ENCODE peak calls at places on chromosomes 4 and X, in six cellular contexts. U is glutamatergic neuron, O is nucleus accumbens, P is BJ, M is GM06990, R is GM03348. E is an unnamed sample.

GRCh38 chr4:118823471-118823870 is 12.5 kb downstream of the SEC24D start:
- DNase-seq in O (no peak), M (no peak), R (no peak), U (no peak), P (no peak), E (no peak)

GRCh38 chr4:121070696-121071639 is 1.4 kb downstream of the NDNF start:
- DNase-seq in M (peak), P (no peak), U (peak), O (peak), R (peak), E (peak)

GRCh38 chr4:1330761-1331590 is 16.0 kb upstream of the UVSSA start:
- DNase-seq in P (no peak), O (no peak), R (no peak), U (no peak), M (no peak), E (no peak)

GRCh38 chr4:113781439-113782040 is 20.0 kb upstream of the CAMK2D start:
- DNase-seq in P (no peak), O (no peak), U (no peak), R (peak), M (no peak), E (peak)

GRCh38 chr4:182189107-182189878 is 53.9 kb upstream of the TENM3 start:
- DNase-seq in M (no peak), P (peak), R (peak), U (no peak), O (no peak), E (no peak)

GRCh38 chr4:83708500-83709175 is 172.7 kb downstream of the GPAT3 start:
- DNase-seq in U (no peak), R (no peak), O (no peak), M (no peak), P (no peak), E (no peak)

GRCh38 chrX:23904096-23904495 is 3.6 kb downstream of the APOO start:
- DNase-seq in U (no peak), R (no peak), M (no peak), O (no peak), P (no peak), E (no peak)

GRCh38 chr4:145639281-145639680 is 20.1 kb downstream of the MMAA start:
- DNase-seq in U (no peak), P (no peak), O (no peak), M (no peak), R (no peak), E (no peak)

GRCh38 chr4:80071643-80072606 is 1.1 kb downstream of the ANTXR2 start:
- DNase-seq in R (peak), M (peak), O (peak), U (peak), P (no peak), E (peak)

GRCh38 chr4:141346144-141346543 is 125.4 kb downstream of the ZNF330 start:
- DNase-seq in R (peak), P (no peak), O (no peak), M (no peak), U (no peak), E (peak)

GRCh38 chr4:3371038-3371437 is 70.7 kb upstream of the HGFAC start:
- DNase-seq in U (no peak), M (no peak), O (no peak), R (no peak), P (no peak), E (peak)

GRCh38 chr4:53786632-53787031 is 195.3 kb upstream of the LNX1 start:
- DNase-seq in R (peak), O (no peak), M (no peak), P (peak), U (no peak), E (no peak)

GRCh38 chr4:8836664-8837171 is 34.9 kb downstream of the HMX1 start:
- DNase-seq in O (no peak), M (no peak), R (no peak), P (no peak), U (no peak), E (no peak)

GRCh38 chr4:7784131-7784870 is 155.4 kb downstream of the AFAP1 start:
- DNase-seq in U (no peak), R (no peak), O (no peak), P (no peak), M (no peak), E (no peak)

GRCh38 chrX:65528705-65529340 is 5.8 kb downstream of the LAS1L start:
- DNase-seq in O (peak), P (no peak), R (peak), M (no peak), U (peak), E (peak)

GRCh38 chr4:105951198-105951597 is 55.9 kb downstream of the NPNT start:
- DNase-seq in P (peak), R (peak), M (no peak), U (no peak), O (no peak), E (no peak)

GRCh38 chrX:63657821-63658220 is 127.2 kb downstream of the ARHGEF9 start:
- DNase-seq in U (no peak), R (peak), M (no peak), O (peak), P (peak), E (no peak)

GRCh38 chr4:1537410-1538095 is 131.3 kb upstream of the NKX1-1 start:
- DNase-seq in O (no peak), P (no peak), M (no peak), R (no peak), U (peak), E (no peak)

GRCh38 chr4:180860136-180860720 is 1383.0 kb upstream of the TENM3 start:
- DNase-seq in M (no peak), U (no peak), R (no peak), O (no peak), P (no peak), E (no peak)

GRCh38 chrX:12910851-12911461 is 4.5 kb downstream of the TLR8 start:
- DNase-seq in O (no peak), R (no peak), U (no peak), P (no peak), M (no peak), E (no peak)

GRCh38 chrX:69555396-69556023 is 51.4 kb downstream of the NALF2 start:
- DNase-seq in U (no peak), O (no peak), M (no peak), P (no peak), R (no peak), E (no peak)

GRCh38 chr4:83535520-83535944 is 376 bp upstream of the GPAT3 start:
- DNase-seq in U (no peak), P (no peak), M (no peak), R (peak), O (no peak), E (no peak)

GRCh38 chrX:148381603-148382002 is 118.8 kb upstream of the AFF2 start:
- DNase-seq in P (no peak), M (no peak), U (no peak), R (no peak), O (no peak), E (no peak)

GRCh38 chr4:8710416-8710815 is 117.9 kb downstream of the CPZ start:
- DNase-seq in R (no peak), M (no peak), U (no peak), O (no peak), P (no peak), E (no peak)

GRCh38 chr4:15396157-15396800 is 31.6 kb upstream of the C1QTNF7 start:
- DNase-seq in R (peak), U (peak), P (no peak), M (peak), O (peak), E (peak)

GRCh38 chr4:169267070-169267469 is 3.7 kb downstream of the SH3RF1 start:
- DNase-seq in M (no peak), U (no peak), O (no peak), R (no peak), P (no peak), E (no peak)

GRCh38 chrX:45022144-45022543 is 149.2 kb downstream of the KDM6A start:
- DNase-seq in U (no peak), M (no peak), O (no peak), R (no peak), P (no peak), E (no peak)

GRCh38 chrX:66074920-66075879 is 35.3 kb upstream of the VSIG4 start:
- DNase-seq in M (peak), P (no peak), O (no peak), R (no peak), U (no peak), E (peak)

E was measured in GM20000.